ENCODE peak calls at places on chromosome 18, in nine cellular contexts. E is fibroblast of lung; R is body of pancreas; X is effector memory CD4-positive, alpha-beta T cell; Z is stomach; I is thoracic aorta; L is adrenal gland; A is AG04450; P is lower lobe of right lung. O is an unnamed sample.

GRCh38 chr18:51151568-51152511 is 45.6 kb downstream of the MEX3C start:
- DNase-seq in E (no peak), R (no peak), X (peak; percentile 42), Z (peak; percentile 35), I (no peak), L (no peak), A (no peak), P (no peak), O (no peak)

GRCh38 chr18:30709598-30709997 is 332.9 kb downstream of the DSC3 start:
- DNase-seq in E (no peak), R (no peak), X (no peak), Z (no peak), I (no peak), L (no peak), A (no peak), P (no peak), O (no peak)

GRCh38 chr18:40672590-40672989 is 1282.4 kb upstream of the PIK3C3 start:
- DNase-seq in E (peak; percentile 68), R (no peak), X (no peak), Z (no peak), I (no peak), L (no peak), A (no peak), P (no peak), O (no peak)

GRCh38 chr18:1296237-1296636 is 391.6 kb downstream of the ADCYAP1 start:
- DNase-seq in E (no peak), R (no peak), X (no peak), Z (no peak), I (no peak), L (no peak), A (no peak), P (no peak), O (no peak)

GRCh38 chr18:9673296-9674251 is 34.5 kb upstream of the RAB31 start:
- DNase-seq in E (peak; percentile 61), R (peak; percentile 85), X (no peak), Z (peak; percentile 74), I (no peak), L (peak; percentile 63), A (no peak), P (peak; percentile 75), O (no peak)

GRCh38 chr18:55102508-55102907 is 143.2 kb upstream of the CCDC68 start:
- DNase-seq in E (no peak), R (no peak), X (no peak), Z (no peak), I (no peak), L (no peak), A (no peak), P (no peak), O (no peak)

GRCh38 chr18:73564073-73564472 is 583.6 kb downstream of the FBXO15 start:
- DNase-seq in E (peak; percentile 82), R (no peak), X (no peak), Z (no peak), I (no peak), L (no peak), A (peak; percentile 38), P (no peak), O (no peak)

GRCh38 chr18:73944715-73945114 is 202.9 kb downstream of the FBXO15 start:
- DNase-seq in E (no peak), R (no peak), X (no peak), Z (no peak), I (no peak), L (no peak), A (no peak), P (no peak), O (no peak)

GRCh38 chr18:12288406-12288762 is 19.7 kb upstream of the TUBB6 start:
- DNase-seq in E (no peak), R (no peak), X (no peak), Z (no peak), I (no peak), L (no peak), A (no peak), P (no peak), O (no peak)

GRCh38 chr18:45059695-45060094 is 379.0 kb downstream of the SETBP1 start:
- DNase-seq in E (peak; percentile 87), R (no peak), X (no peak), Z (no peak), I (no peak), L (no peak), A (peak; percentile 24), P (no peak), O (no peak)

GRCh38 chr18:22838639-22839487 is 94.3 kb upstream of the RBBP8 start:
- DNase-seq in E (no peak), R (no peak), X (no peak), Z (no peak), I (no peak), L (no peak), A (no peak), P (no peak), O (no peak)

DNA sequence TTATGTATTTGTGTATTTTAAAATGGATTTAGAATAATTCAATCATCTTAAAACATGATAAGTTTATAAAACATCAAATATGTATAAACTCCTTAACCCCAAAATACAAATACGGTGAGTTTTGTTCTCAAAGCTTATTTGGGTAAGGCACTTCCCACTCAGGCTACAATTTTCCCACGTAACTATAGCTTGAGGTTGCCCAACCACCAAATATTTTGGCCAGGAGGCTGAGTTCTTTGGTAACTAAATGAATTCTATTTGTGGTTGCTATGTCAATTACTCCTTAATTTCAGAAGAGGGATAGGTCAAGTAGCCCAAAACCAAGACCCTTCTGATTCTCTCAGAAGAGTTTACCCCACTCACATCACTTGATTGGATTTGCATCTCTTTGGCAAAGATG is 70.4 kb downstream of the MYL12B start:
- DNase-seq in E (peak; percentile 66), R (no peak), X (no peak), Z (no peak), I (no peak), L (no peak), A (no peak), P (no peak), O (no peak)
- H3K27ac ChIP-seq in E (no peak overlapping the region), R (no peak overlapping the region), X (no peak overlapping the region), Z (no peak overlapping the region), I (no peak overlapping the region), L (no peak overlapping the region), A (no peak overlapping the region), P (no peak overlapping the region), O (no peak overlapping the region)

GRCh38 chr18:24075731-24076130 is 61.2 kb downstream of the TTC39C start:
- DNase-seq in E (no peak), R (no peak), X (no peak), Z (no peak), I (no peak), L (no peak), A (no peak), P (no peak), O (no peak)
- H3K27ac ChIP-seq in E (peak overlapping the region; percentile 53), R (no peak overlapping the region), X (peak overlapping the region; percentile 27), Z (peak overlapping the region; percentile 69), I (peak overlapping the region; percentile 49), L (peak overlapping the region; percentile 65), A (peak overlapping the region; percentile 49), P (no peak overlapping the region), O (no peak overlapping the region)

DNA sequence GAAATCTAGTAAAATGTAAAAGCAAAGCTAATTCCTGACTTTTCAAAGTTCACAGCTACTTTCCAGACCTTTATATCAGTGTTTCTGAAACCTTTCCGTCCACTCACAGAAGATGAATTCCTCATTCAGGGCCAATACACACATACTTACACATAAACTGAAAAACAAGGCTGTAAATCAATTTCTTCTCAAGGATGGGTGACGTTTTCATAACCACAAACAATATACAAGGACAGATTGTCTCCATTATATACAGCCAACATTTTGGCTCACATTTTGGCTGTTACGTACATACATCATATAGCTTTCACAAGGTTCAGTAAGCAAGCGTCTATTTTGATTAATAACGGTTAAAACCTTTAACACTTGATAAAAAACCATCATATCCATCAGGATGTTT is 1.4 kb downstream of the RPRD1A start:
- DNase-seq in E (peak; percentile 49), R (no peak), X (no peak), Z (no peak), I (no peak), L (no peak), A (no peak), P (no peak), O (no peak)
- H3K27ac ChIP-seq in E (peak overlapping the region; percentile 97), R (peak overlapping the region; percentile 85), X (no peak overlapping the region), Z (no peak overlapping the region), I (no peak overlapping the region), L (no peak overlapping the region), A (no peak overlapping the region), P (no peak overlapping the region), O (no peak overlapping the region)

GRCh38 chr18:46161721-46162421 is 57.7 kb downstream of the HAUS1 start:
- DNase-seq in E (no peak), R (no peak), X (no peak), Z (no peak), I (no peak), L (no peak), A (no peak), P (no peak), O (no peak)
- H3K27ac ChIP-seq in E (no peak overlapping the region), R (no peak overlapping the region), X (no peak overlapping the region), Z (no peak overlapping the region), I (no peak overlapping the region), L (no peak overlapping the region), A (no peak overlapping the region), P (no peak overlapping the region), O (no peak overlapping the region)

DNA sequence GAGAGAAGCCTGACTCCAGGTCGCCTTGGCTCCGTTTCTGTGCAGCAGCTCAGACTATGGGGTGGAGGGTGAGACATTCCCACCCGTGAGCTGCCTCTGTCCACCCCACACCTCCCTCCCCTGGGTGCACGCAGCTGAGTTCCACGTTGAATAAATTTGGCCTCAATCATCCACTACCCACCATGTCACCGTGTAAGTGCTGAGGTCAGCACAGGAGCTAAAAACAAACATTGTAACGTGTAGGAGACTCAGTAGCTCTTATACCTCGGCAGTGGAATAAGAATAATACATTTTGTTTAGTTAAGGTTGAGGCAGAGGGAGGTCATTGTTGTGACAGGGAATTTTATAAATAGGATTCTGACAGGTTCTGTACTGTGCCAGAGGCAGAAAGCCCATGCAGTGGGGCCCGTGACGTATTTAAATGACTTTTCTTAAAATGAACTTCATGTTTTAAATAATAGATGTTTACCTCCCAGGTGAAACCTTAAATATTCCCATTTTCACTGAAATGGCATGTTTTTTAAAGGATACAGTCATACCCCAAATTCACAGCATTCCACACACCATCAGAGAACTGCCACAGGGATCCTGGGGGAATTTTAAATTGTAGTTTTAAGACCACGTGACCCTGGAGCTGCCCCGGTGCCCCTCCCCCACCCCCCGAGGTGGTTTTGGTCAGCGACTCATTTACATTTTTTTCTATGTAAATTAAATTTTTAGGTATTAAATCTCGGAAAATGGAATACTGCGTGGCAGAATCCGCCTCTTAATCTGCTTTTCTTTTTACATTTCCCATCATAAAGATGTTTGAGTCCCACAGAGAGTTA is 50.2 kb downstream of the NFATC1 start:
- DNase-seq in E (no peak), R (no peak), X (no peak), Z (no peak), I (no peak), L (no peak), A (no peak), P (no peak), O (no peak)
- H3K27ac ChIP-seq in E (no peak overlapping the region), R (no peak overlapping the region), X (no peak overlapping the region), Z (no peak overlapping the region), I (no peak overlapping the region), L (no peak overlapping the region), A (no peak overlapping the region), P (no peak overlapping the region), O (no peak overlapping the region)

GRCh38 chr18:6055711-6056110 is 160.4 kb upstream of the TMEM200C start:
- DNase-seq in E (peak; percentile 92), R (no peak), X (no peak), Z (no peak), I (no peak), L (no peak), A (peak; percentile 54), P (no peak), O (no peak)
- H3K27ac ChIP-seq in E (peak overlapping the region; percentile 72), R (no peak overlapping the region), X (no peak overlapping the region), Z (peak overlapping the region; percentile 13), I (no peak overlapping the region), L (no peak overlapping the region), A (peak overlapping the region; percentile 58), P (no peak overlapping the region), O (no peak overlapping the region)

O was measured in caudate nucleus.